ENCODE peak calls at places on chromosomes 2 and 18, in nine cellular contexts. V is Peyer's patch, K is breast epithelium, L is uterus, Q is endothelial cell of umbilical vein, U is spleen, I is body of pancreas, E is sigmoid colon, R is K562. M is an unnamed sample.

GRCh38 chr2:169131587-169132512 is 62.5 kb downstream of the DHRS9 start:
- DNase-seq in V (no peak), K (no peak), L (no peak), Q (peak; percentile 77), U (no peak), I (no peak), E (no peak), R (peak; percentile 63), M (no peak)

GRCh38 chr2:36032046-36032445 is 323.5 kb upstream of the CRIM1 start:
- DNase-seq in V (no peak), K (no peak), L (no peak), Q (no peak), U (no peak), I (no peak), E (no peak), R (no peak), M (no peak)

GRCh38 chr2:219247678-219248642 is 2.7 kb downstream of the STK16 start:
- DNase-seq in V (no peak), K (no peak), L (no peak), Q (no peak), U (peak; percentile 85), I (no peak), E (no peak), R (peak; percentile 29), M (no peak)

GRCh38 chr2:168490015-168490874 is 34.2 kb downstream of the CERS6 start:
- DNase-seq in V (no peak), K (no peak), L (no peak), Q (peak; percentile 46), U (no peak), I (no peak), E (no peak), R (peak; percentile 74), M (no peak)

GRCh38 chr18:56748698-56749268 is 97.6 kb downstream of the WDR7 start:
- DNase-seq in V (no peak), K (no peak), L (no peak), Q (peak; percentile 60), U (no peak), I (no peak), E (no peak), R (peak; percentile 38), M (no peak)

GRCh38 chr2:26412091-26412673 is 10.5 kb downstream of the DRC1 start:
- DNase-seq in V (no peak), K (no peak), L (no peak), Q (no peak), U (no peak), I (no peak), E (no peak), R (peak; percentile 92), M (no peak)

GRCh38 chr2:236798491-236798890 is 228.9 kb downstream of the ACKR3 start:
- DNase-seq in V (no peak), K (no peak), L (no peak), Q (no peak), U (no peak), I (no peak), E (no peak), R (no peak), M (no peak)

GRCh38 chr2:15303874-15304273 is 257.3 kb downstream of the NBAS start:
- DNase-seq in V (no peak), K (no peak), L (no peak), Q (no peak), U (no peak), I (no peak), E (no peak), R (peak; percentile 39), M (no peak)

GRCh38 chr2:104340879-104341812 is 512.8 kb upstream of the POU3F3 start:
- DNase-seq in V (no peak), K (no peak), L (no peak), Q (no peak), U (no peak), I (no peak), E (no peak), R (no peak), M (no peak)

GRCh38 chr2:159735648-159736047 is 23.3 kb downstream of the MARCHF7 start:
- DNase-seq in V (no peak), K (no peak), L (no peak), Q (no peak), U (no peak), I (no peak), E (no peak), R (no peak), M (no peak)

GRCh38 chr2:182980115-182980514 is 58.1 kb downstream of the NCKAP1 start:
- DNase-seq in V (no peak), K (no peak), L (no peak), Q (peak; percentile 44), U (no peak), I (no peak), E (no peak), R (peak; percentile 28), M (no peak)

GRCh38 chr2:37365669-37366068 is 21.2 kb downstream of the QPCT start:
- DNase-seq in V (no peak), K (no peak), L (no peak), Q (no peak), U (no peak), I (no peak), E (no peak), R (no peak), M (no peak)

GRCh38 chr2:109373791-109374547 is 239.8 kb downstream of the SEPTIN10 start:
- DNase-seq in V (peak; percentile 34), K (no peak), L (peak; percentile 8), Q (no peak), U (peak; percentile 59), I (no peak), E (peak; percentile 34), R (no peak), M (peak; percentile 24)

GRCh38 chr2:120385355-120386127 is 39.6 kb downstream of the INHBB start:
- DNase-seq in V (peak; percentile 2), K (no peak), L (no peak), Q (no peak), U (peak; percentile 12), I (no peak), E (peak; percentile 3), R (no peak), M (no peak)

GRCh38 chr18:29361843-29362242 is 1184.9 kb upstream of the CDH2 start:
- DNase-seq in V (no peak), K (no peak), L (no peak), Q (no peak), U (no peak), I (no peak), E (no peak), R (peak; percentile 23), M (peak; percentile 15)

GRCh38 chr2:170525566-170525900 is 189.6 kb upstream of the SP5 start:
- DNase-seq in V (no peak), K (peak; percentile 85), L (peak; percentile 87), Q (peak; percentile 96), U (no peak), I (peak; percentile 48), E (peak; percentile 96), R (peak; percentile 34), M (no peak)

GRCh38 chr2:24086241-24086640 is 1.6 kb upstream of the TP53I3 start:
- DNase-seq in V (no peak), K (no peak), L (no peak), Q (no peak), U (no peak), I (no peak), E (no peak), R (no peak), M (no peak)

GRCh38 chr2:24084386-24085375 is at the start of gene TP53I3:
- DNase-seq in V (peak; percentile 93), K (peak; percentile 83), L (peak; percentile 89), Q (peak; percentile 93), U (peak; percentile 98), I (peak; percentile 91), E (peak; percentile 94), R (peak; percentile 94), M (peak; percentile 94)

GRCh38 chr2:24082787-24083566 is 1.7 kb downstream of the TP53I3 start:
- DNase-seq in V (no peak), K (no peak), L (no peak), Q (no peak), U (peak; percentile 77), I (no peak), E (no peak), R (no peak), M (no peak)

GRCh38 chr2:24080721-24081120 is 3.9 kb downstream of the TP53I3 start:
- DNase-seq in V (no peak), K (no peak), L (no peak), Q (no peak), U (no peak), I (no peak), E (no peak), R (no peak), M (no peak)

GRCh38 chr2:24083567-24084385 is 858 bp downstream of the TP53I3 start:
- DNase-seq in V (peak; percentile 97), K (no peak), L (peak; percentile 72), Q (peak; percentile 85), U (no peak), I (no peak), E (no peak), R (peak; percentile 87), M (peak; percentile 83)
- TF ChIP-seq POLR2A in V (peak; percentile 48), K (no peak), L (no peak), Q (peak; percentile 48), U (no peak), I (peak; percentile 15), E (no peak), R (no peak), M (no peak)

GRCh38 chr2:45974762-45975408 is 322.3 kb upstream of the EPAS1 start:
- DNase-seq in V (no peak), K (no peak), L (no peak), Q (no peak), U (no peak), I (no peak), E (no peak), R (no peak), M (no peak)
- H3K4me3 ChIP-seq in V (no peak overlapping the region), K (no peak overlapping the region), L (no peak overlapping the region), Q (no peak overlapping the region), U (no peak overlapping the region), I (no peak overlapping the region), E (no peak overlapping the region), R (no peak overlapping the region), M (no peak overlapping the region)

DNA sequence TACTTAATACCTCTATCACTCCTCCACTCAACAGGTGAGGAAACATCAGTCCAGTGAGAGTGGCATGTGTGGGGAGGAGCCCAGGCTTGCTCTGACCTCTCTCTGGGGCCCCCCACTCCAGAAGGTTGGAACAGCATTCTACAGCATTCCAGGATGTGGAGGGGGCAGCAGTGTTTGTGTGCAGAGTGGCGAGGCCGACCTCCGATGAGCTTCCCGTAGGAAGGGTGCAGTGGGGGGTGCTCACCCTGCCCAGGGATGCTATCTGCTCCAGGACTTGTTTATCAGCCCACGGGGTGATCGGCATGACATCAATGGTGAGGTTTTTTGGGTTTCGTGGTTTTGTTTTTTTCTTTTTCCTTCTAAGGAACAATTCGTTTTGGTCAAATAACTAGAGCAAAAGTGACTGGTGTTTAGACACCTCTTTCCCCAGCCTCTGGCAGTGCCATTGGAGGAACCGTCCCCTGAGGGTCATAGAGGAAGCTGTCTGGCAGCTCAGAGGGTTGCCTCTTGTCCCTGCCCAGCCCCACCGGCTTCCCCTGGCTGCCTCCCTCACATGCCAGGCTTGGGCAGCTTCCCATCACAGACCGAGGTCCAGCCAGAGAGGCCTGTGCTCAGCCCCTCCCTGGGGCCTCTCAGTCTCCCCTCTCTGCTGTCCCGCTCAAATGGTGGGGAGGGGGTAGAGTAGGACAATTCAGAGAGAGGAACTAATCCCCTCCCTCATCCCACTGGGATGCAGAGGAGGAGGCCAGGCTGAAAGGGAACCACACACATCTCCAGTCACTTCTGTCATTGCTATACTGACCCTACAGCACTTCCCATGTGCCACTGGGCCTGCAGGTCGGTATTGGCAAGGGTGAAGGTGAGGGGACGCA is 96.5 kb downstream of the ZFP36L2 start:
- DNase-seq in V (peak; percentile 54), K (no peak), L (no peak), Q (no peak), U (peak; percentile 90), I (no peak), E (peak; percentile 79), R (no peak), M (peak; percentile 48)
- TF ChIP-seq POLR2A in V (no peak), K (no peak), L (no peak), Q (no peak), U (peak; percentile 17), I (no peak), E (no peak), R (no peak), M (peak; percentile 37)

GRCh38 chr18:55511277-55511676 is 76.7 kb downstream of the TCF4 start:
- DNase-seq in V (no peak), K (no peak), L (no peak), Q (no peak), U (no peak), I (no peak), E (no peak), R (no peak), M (no peak)
- H3K4me3 ChIP-seq in V (no peak overlapping the region), K (no peak overlapping the region), L (no peak overlapping the region), Q (no peak overlapping the region), U (no peak overlapping the region), I (no peak overlapping the region), E (no peak overlapping the region), R (no peak overlapping the region), M (no peak overlapping the region)

M was measured in right lobe of liver.